ENCODE peak calls at places on chromosomes 1 and 21, in four cellular contexts. One of them, this sample, is unnamed.
A peak's percentile ranks its signal among the peaks of the same experiment; 100 is the strongest.

GRCh38 chr1:180310095-180310494 is 80.0 kb downstream of the LHX4 start:
- DNase-seq in neural progenitor cell: no peak
- DNase-seq in heart right ventricle: no peak
- DNase-seq in right atrium auricular region: no peak
- DNase-seq in this sample: no peak

GRCh38 chr1:54869173-54869851 is 17.7 kb downstream of the DHCR24 start:
- DNase-seq in right atrium auricular region: no peak
- DNase-seq in neural progenitor cell: no peak
- DNase-seq in heart right ventricle: no peak
- DNase-seq in this sample: peak; percentile 5

GRCh38 chr1:61612600-61612999 is 112.3 kb downstream of the TM2D1 start:
- DNase-seq in heart right ventricle: no peak
- DNase-seq in right atrium auricular region: no peak
- DNase-seq in neural progenitor cell: no peak
- DNase-seq in this sample: no peak

GRCh38 chr1:178552856-178553255 is 39.9 kb downstream of the TEX35 start:
- DNase-seq in neural progenitor cell: no peak
- DNase-seq in right atrium auricular region: no peak
- DNase-seq in heart right ventricle: no peak
- DNase-seq in this sample: no peak

GRCh38 chr1:38670544-38671122 is 188.9 kb downstream of the RRAGC start:
- DNase-seq in right atrium auricular region: no peak
- DNase-seq in neural progenitor cell: no peak
- DNase-seq in heart right ventricle: no peak
- DNase-seq in this sample: no peak

GRCh38 chr1:8629241-8630091 is 188.0 kb downstream of the RERE start:
- DNase-seq in heart right ventricle: no peak
- DNase-seq in neural progenitor cell: no peak
- DNase-seq in right atrium auricular region: no peak
- DNase-seq in this sample: no peak

GRCh38 chr1:248863011-248863881 is 4.4 kb upstream of the ZNF692 start:
- DNase-seq in heart right ventricle: peak; percentile 90
- DNase-seq in neural progenitor cell: peak; percentile 87
- DNase-seq in right atrium auricular region: peak; percentile 91
- DNase-seq in this sample: peak; percentile 83

GRCh38 chr1:181793826-181794225 is 267.7 kb downstream of the ZNF648 start:
- DNase-seq in right atrium auricular region: no peak
- DNase-seq in neural progenitor cell: no peak
- DNase-seq in heart right ventricle: no peak
- DNase-seq in this sample: no peak

GRCh38 chr1:206609229-206609991 is 2.9 kb downstream of the EIF2D start:
- DNase-seq in heart right ventricle: no peak
- DNase-seq in right atrium auricular region: no peak
- DNase-seq in neural progenitor cell: no peak
- DNase-seq in this sample: no peak

GRCh38 chr1:154819628-154820590 is 50.2 kb downstream of the KCNN3 start:
- DNase-seq in neural progenitor cell: peak; percentile 62
- DNase-seq in right atrium auricular region: no peak
- DNase-seq in heart right ventricle: no peak
- DNase-seq in this sample: no peak

GRCh38 chr1:4133541-4133940 is 233.5 kb upstream of the C1orf174 start:
- DNase-seq in right atrium auricular region: no peak
- DNase-seq in neural progenitor cell: no peak
- DNase-seq in heart right ventricle: no peak
- DNase-seq in this sample: no peak

GRCh38 chr1:94382163-94382562 is 36.0 kb upstream of the ABCD3 start:
- DNase-seq in heart right ventricle: no peak
- DNase-seq in right atrium auricular region: no peak
- DNase-seq in neural progenitor cell: no peak
- DNase-seq in this sample: peak; percentile 68

GRCh38 chr1:229339520-229339919 is 3.3 kb downstream of the CCSAP start:
- DNase-seq in right atrium auricular region: no peak
- DNase-seq in heart right ventricle: no peak
- DNase-seq in neural progenitor cell: no peak
- DNase-seq in this sample: no peak

GRCh38 chr1:29746076-29746665 is 509.8 kb downstream of the PTPRU start:
- DNase-seq in neural progenitor cell: no peak
- DNase-seq in heart right ventricle: no peak
- DNase-seq in right atrium auricular region: no peak
- DNase-seq in this sample: no peak

GRCh38 chr1:153434746-153435455 is 18.6 kb downstream of the S100A7A start:
- DNase-seq in neural progenitor cell: no peak
- DNase-seq in heart right ventricle: no peak
- DNase-seq in right atrium auricular region: peak; percentile 46
- DNase-seq in this sample: no peak

GRCh38 chr1:192732787-192733186 is 76.1 kb upstream of the RGS2 start:
- DNase-seq in heart right ventricle: no peak
- DNase-seq in neural progenitor cell: no peak
- DNase-seq in right atrium auricular region: no peak
- DNase-seq in this sample: no peak

GRCh38 chr1:204013052-204013451 is 59.9 kb upstream of the SOX13 start:
- DNase-seq in neural progenitor cell: peak; percentile 45
- DNase-seq in right atrium auricular region: no peak
- DNase-seq in heart right ventricle: no peak
- DNase-seq in this sample: no peak

GRCh38 chr1:223088713-223089240 is 54.3 kb downstream of the TLR5 start:
- DNase-seq in heart right ventricle: no peak
- DNase-seq in neural progenitor cell: no peak
- DNase-seq in right atrium auricular region: no peak
- DNase-seq in this sample: no peak

GRCh38 chr21:34579411-34579810 is 35.5 kb downstream of the RCAN1 start:
- DNase-seq in right atrium auricular region: no peak
- DNase-seq in heart right ventricle: no peak
- DNase-seq in neural progenitor cell: no peak
- DNase-seq in this sample: no peak

GRCh38 chr21:36882776-36883175 is 83.7 kb downstream of the HLCS start:
- DNase-seq in right atrium auricular region: no peak
- DNase-seq in neural progenitor cell: no peak
- DNase-seq in heart right ventricle: no peak
- DNase-seq in this sample: no peak

GRCh38 chr1:76463278-76463677 is 388.7 kb downstream of the ST6GALNAC3 start:
- DNase-seq in neural progenitor cell: no peak
- DNase-seq in right atrium auricular region: no peak
- DNase-seq in heart right ventricle: no peak
- DNase-seq in this sample: no peak

GRCh38 chr1:97368296-97368695 is 552.5 kb downstream of the DPYD start:
- DNase-seq in heart right ventricle: no peak
- DNase-seq in right atrium auricular region: no peak
- DNase-seq in neural progenitor cell: no peak
- DNase-seq in this sample: no peak

GRCh38 chr1:83029050-83029449 is 969.9 kb downstream of the TTLL7 start:
- DNase-seq in heart right ventricle: no peak
- DNase-seq in neural progenitor cell: peak; percentile 30
- DNase-seq in right atrium auricular region: no peak
- DNase-seq in this sample: no peak
- H3K9me3 ChIP-seq in heart right ventricle: no peaks in the 10 kb centered on the region
- H3K9me3 ChIP-seq in neural progenitor cell: no peaks in the 10 kb centered on the region
- H3K9me3 ChIP-seq in right atrium auricular region: no peaks in the 10 kb centered on the region
- H3K9me3 ChIP-seq in this sample: no peaks in the 10 kb centered on the region

GRCh38 chr1:1777950-1778826 is at the start of gene NADK:
- DNase-seq in right atrium auricular region: no peak
- DNase-seq in heart right ventricle: peak; percentile 74
- DNase-seq in neural progenitor cell: peak; percentile 88
- DNase-seq in this sample: no peak
- H3K4me1 ChIP-seq in right atrium auricular region: peaks cover 78% of the 10 kb centered on the region
- H3K4me1 ChIP-seq in heart right ventricle: peaks cover 82% of the 10 kb centered on the region
- H3K4me1 ChIP-seq in neural progenitor cell: peaks cover 37% of the 10 kb centered on the region
- H3K4me1 ChIP-seq in this sample: peaks cover 12% of the 10 kb centered on the region

GRCh38 chr1:2821970-2822620 is 20.6 kb upstream of the TTC34 start:
- DNase-seq in heart right ventricle: peak; percentile 62
- DNase-seq in right atrium auricular region: no peak
- DNase-seq in neural progenitor cell: no peak
- DNase-seq in this sample: no peak
- H3K9me3 ChIP-seq in heart right ventricle: no peaks in the 10 kb centered on the region
- H3K9me3 ChIP-seq in right atrium auricular region: no peaks in the 10 kb centered on the region
- H3K9me3 ChIP-seq in neural progenitor cell: no peaks in the 10 kb centered on the region
- H3K9me3 ChIP-seq in this sample: peaks cover 4% of the 10 kb centered on the region

GRCh38 chr1:201561195-201561564 is 22.3 kb downstream of the NAV1 start:
- DNase-seq in neural progenitor cell: no peak
- DNase-seq in right atrium auricular region: no peak
- DNase-seq in heart right ventricle: no peak
- DNase-seq in this sample: no peak
- H3K4me1 ChIP-seq in neural progenitor cell: peaks cover 12% of the 10 kb centered on the region
- H3K4me1 ChIP-seq in right atrium auricular region: peaks cover 63% of the 10 kb centered on the region
- H3K4me1 ChIP-seq in heart right ventricle: peaks cover 84% of the 10 kb centered on the region
- H3K4me1 ChIP-seq in this sample: no peaks in the 10 kb centered on the region

GRCh38 chr1:164265232-164265631 is 293.8 kb upstream of the PBX1 start:
- DNase-seq in heart right ventricle: no peak
- DNase-seq in right atrium auricular region: no peak
- DNase-seq in neural progenitor cell: no peak
- DNase-seq in this sample: no peak
- H3K9me3 ChIP-seq in heart right ventricle: no peaks in the 10 kb centered on the region
- H3K9me3 ChIP-seq in right atrium auricular region: no peaks in the 10 kb centered on the region
- H3K9me3 ChIP-seq in neural progenitor cell: no peaks in the 10 kb centered on the region
- H3K9me3 ChIP-seq in this sample: no peaks in the 10 kb centered on the region

GRCh38 chr1:32338637-32339145 is 2.7 kb upstream of the MARCKSL1 start:
- DNase-seq in right atrium auricular region: no peak
- DNase-seq in neural progenitor cell: no peak
- DNase-seq in heart right ventricle: no peak
- DNase-seq in this sample: no peak
- H3K4me1 ChIP-seq in right atrium auricular region: peaks cover 44% of the 10 kb centered on the region
- H3K4me1 ChIP-seq in neural progenitor cell: peaks cover 34% of the 10 kb centered on the region
- H3K4me1 ChIP-seq in heart right ventricle: peaks cover 65% of the 10 kb centered on the region
- H3K4me1 ChIP-seq in this sample: peaks cover 23% of the 10 kb centered on the region